ENCODE peak calls at places on chromosomes 13 and 19, in six cellular contexts. C is hepatocyte, Q is OCI-LY7, U is MM.1S, P is PC-9, D is PC-3. X is an unnamed sample.

GRCh38 chr13:48858122-48858521 is 117.6 kb upstream of the FNDC3A start:
- DNase-seq in Q (no peak), P (no peak), D (no peak), C (no peak), U (no peak), X (no peak)

GRCh38 chr13:40895207-40895606 is 105.8 kb downstream of the SLC25A15 start:
- DNase-seq in P (no peak), C (no peak), Q (no peak), D (no peak), U (no peak), X (no peak)

GRCh38 chr13:42348576-42348975 is 76.6 kb downstream of the AKAP11 start:
- DNase-seq in U (no peak), P (no peak), Q (no peak), D (no peak), C (no peak), X (no peak)

GRCh38 chr13:36038785-36039415 is 92.3 kb downstream of the DCLK1 start:
- DNase-seq in P (no peak), C (no peak), U (no peak), Q (no peak), D (no peak), X (no peak)

GRCh38 chr13:65292488-65292901 is 1937.6 kb downstream of the PCDH9 start:
- DNase-seq in C (peak; percentile 74), U (no peak), P (no peak), Q (no peak), D (peak; percentile 25), X (no peak)

GRCh38 chr19:9306443-9306842 is 3.2 kb downstream of the ZNF699 start:
- DNase-seq in U (no peak), P (peak; percentile 61), Q (no peak), D (peak; percentile 94), C (no peak), X (no peak)

GRCh38 chr13:32415019-32415418 is 12.9 kb downstream of the N4BP2L1 start:
- DNase-seq in Q (peak; percentile 20), P (no peak), D (peak; percentile 20), U (no peak), C (no peak), X (no peak)

GRCh38 chr19:39014037-39014436 is 18.3 kb downstream of the FBXO27 start:
- DNase-seq in Q (no peak), P (no peak), U (peak; percentile 64), D (no peak), C (no peak), X (no peak)

GRCh38 chr13:44142540-44142867 is 231.1 kb upstream of the SERP2 start:
- DNase-seq in U (no peak), D (no peak), Q (no peak), C (peak; percentile 23), P (no peak), X (no peak)

GRCh38 chr13:57224414-57224813 is 57.4 kb downstream of the PRR20E start:
- DNase-seq in P (no peak), C (no peak), Q (no peak), D (no peak), U (no peak), X (no peak)

GRCh38 chr13:100254002-100254401 is 165.1 kb downstream of the PCCA start:
- DNase-seq in Q (no peak), C (no peak), D (no peak), P (no peak), U (no peak), X (no peak)

GRCh38 chr13:21069561-21070004 is 8.2 kb upstream of the LATS2 start:
- DNase-seq in P (peak; percentile 95), Q (no peak), C (peak; percentile 72), D (peak; percentile 94), U (no peak), X (no peak)

GRCh38 chr13:36752673-36753072 is 66.3 kb upstream of the RFXAP start:
- DNase-seq in D (no peak), P (no peak), U (no peak), Q (no peak), C (no peak), X (no peak)

GRCh38 chr13:35614666-35615065 is 138.2 kb upstream of the MAB21L1 start:
- DNase-seq in U (no peak), P (no peak), C (no peak), Q (no peak), D (no peak), X (no peak)

GRCh38 chr13:49502954-49503353 is 7.2 kb downstream of the PHF11 start:
- DNase-seq in D (no peak), C (no peak), U (no peak), Q (no peak), P (no peak), X (no peak)

GRCh38 chr13:21322304-21322965 is 136.7 kb downstream of the ZDHHC20 start:
- DNase-seq in Q (no peak), P (no peak), U (no peak), D (no peak), C (no peak), X (no peak)

GRCh38 chr13:73368608-73369007 is 309.8 kb downstream of the KLF5 start:
- DNase-seq in Q (no peak), C (peak; percentile 34), P (peak; percentile 96), D (no peak), U (no peak), X (no peak)

GRCh38 chr13:94968040-94968756 is 255.9 kb upstream of the SOX21 start:
- DNase-seq in C (peak; percentile 36), P (no peak), U (no peak), D (no peak), Q (no peak), X (peak; percentile 51)

GRCh38 chr19:1131718-1132552 is 28.1 kb downstream of the GPX4 start:
- DNase-seq in U (peak; percentile 89), P (no peak), Q (peak; percentile 89), D (no peak), C (peak; percentile 93), X (no peak)

GRCh38 chr13:104011505-104012270 is 945.5 kb upstream of the SLC10A2 start:
- DNase-seq in Q (no peak), U (no peak), C (no peak), D (peak; percentile 7), P (no peak), X (no peak)

GRCh38 chr19:31270897-31271568 is 78.2 kb downstream of the TSHZ3 start:
- DNase-seq in D (no peak), Q (no peak), P (no peak), U (no peak), C (no peak), X (no peak)

GRCh38 chr13:29888306-29888705 is 37.9 kb upstream of the UBL3 start:
- DNase-seq in Q (no peak), D (no peak), C (no peak), U (no peak), P (no peak), X (no peak)

GRCh38 chr19:37718357-37718756 is 1.2 kb downstream of the ZNF607 start:
- DNase-seq in Q (peak; percentile 10), C (peak; percentile 6), D (no peak), P (no peak), U (no peak), X (no peak)

GRCh38 chr19:37963190-37963947 is 56.4 kb downstream of the SIPA1L3 start:
- DNase-seq in C (no peak), D (no peak), P (no peak), Q (peak; percentile 26), U (no peak), X (no peak)

GRCh38 chr13:75705395-75705794 is 69.3 kb downstream of the LMO7 start:
- DNase-seq in D (peak; percentile 90), C (no peak), P (peak; percentile 97), U (no peak), Q (no peak), X (no peak)

DNA sequence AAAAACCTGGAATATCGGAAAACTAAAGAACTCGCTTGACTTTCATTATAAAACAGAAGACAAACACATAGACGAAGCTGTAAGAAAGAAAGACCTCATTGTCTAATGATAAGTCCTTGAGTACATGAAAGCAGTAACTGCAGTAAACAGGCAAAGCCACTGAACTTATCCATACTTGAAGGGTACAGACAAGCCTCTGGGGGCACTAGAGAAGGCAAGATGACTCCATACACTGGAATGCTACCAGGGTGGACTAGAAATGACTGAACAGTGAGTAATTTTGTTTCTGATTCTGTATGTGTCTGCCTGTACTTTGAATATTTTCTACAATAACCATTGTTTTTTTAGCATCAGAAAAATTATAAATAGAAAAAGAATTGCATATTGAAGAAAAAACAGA is 507.9 kb downstream of the UQCRFS1 start:
- DNase-seq in C (peak; percentile 66), U (no peak), D (peak; percentile 57), Q (peak; percentile 9), P (peak; percentile 39), X (no peak)
- TF ChIP-seq CTCF in C (peak; percentile 44), U (peak; percentile 11), D (peak; percentile 24), Q (peak; percentile 50), P (no peak), X (no peak)

DNA sequence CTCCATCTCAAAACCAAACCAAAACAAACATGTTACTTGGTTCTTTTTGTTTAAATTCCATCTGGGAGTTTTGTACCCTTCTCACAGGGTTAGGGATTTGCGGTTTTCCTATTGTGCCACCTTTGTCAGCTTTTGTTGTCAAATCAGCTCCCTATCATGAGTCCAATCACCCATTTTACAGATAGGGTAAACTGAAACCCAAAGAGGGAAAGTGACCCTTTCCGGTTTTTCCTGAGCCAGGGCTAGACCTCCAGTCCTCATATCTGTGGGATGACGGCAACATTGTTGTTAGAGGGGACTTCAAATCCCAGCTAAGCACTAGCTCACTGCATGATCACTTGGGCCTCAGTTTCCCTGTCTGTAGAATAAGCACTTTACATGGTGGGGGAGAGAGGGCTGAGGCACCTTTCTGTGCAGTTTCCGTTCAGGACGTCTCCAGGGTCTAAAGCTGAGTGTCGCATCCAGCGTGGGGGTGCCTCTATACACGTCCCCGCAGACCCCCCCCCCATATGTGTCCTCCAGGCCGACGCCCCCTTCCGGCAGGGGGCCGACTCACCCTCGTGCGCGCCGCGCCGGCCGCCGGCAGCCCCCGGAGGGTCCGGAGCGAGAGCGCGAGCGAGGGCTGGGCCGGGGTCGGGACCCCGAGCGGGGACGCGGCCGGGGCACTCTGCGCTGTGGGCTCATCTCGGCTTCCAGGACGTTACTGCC is 3.9 kb downstream of the CCDC194 start:
- DNase-seq in D (no peak), Q (no peak), P (no peak), U (no peak), C (no peak), X (no peak)
- TF ChIP-seq CTCF in D (no peak), Q (no peak), P (no peak), U (no peak), C (no peak), X (peak; percentile 12)

GRCh38 chr19:46371371-46371901 is 24.5 kb downstream of the PPP5C start:
- DNase-seq in P (no peak), U (no peak), D (no peak), Q (no peak), C (no peak), X (no peak)
- TF ChIP-seq CTCF in P (no peak), U (no peak), D (no peak), Q (peak; percentile 24), C (no peak), X (no peak)

GRCh38 chr19:41499899-41500298 is 56.9 kb downstream of the ERICH4 start:
- DNase-seq in U (no peak), C (no peak), Q (no peak), D (no peak), P (no peak), X (no peak)
- TF ChIP-seq CTCF in U (no peak), C (no peak), Q (no peak), D (no peak), P (no peak), X (no peak)

X was measured in mesothelial cell of epicardium.